ENCODE peak calls at places on chromosomes 16 and 17, in ten cellular contexts. G, M, A, Q, H, U, L, C, Z and B are unnamed samples.

GRCh38 chr17:77453613-77454559 is 313.1 kb downstream of the SEC14L1 start:
- DNase-seq in G (no peak), M (no peak), A (peak; percentile 90), Q (peak; percentile 80), H (no peak), U (no peak), L (no peak), C (peak; percentile 83), Z (no peak), B (peak; percentile 86)

GRCh38 chr17:79612468-79613194 is 1.8 kb upstream of the RBFOX3 start:
- DNase-seq in G (no peak), M (no peak), A (no peak), Q (no peak), H (no peak), U (peak; percentile 81), L (no peak), C (no peak), Z (no peak), B (no peak)

GRCh38 chr17:27817731-27818130 is 17.4 kb upstream of the NOS2 start:
- DNase-seq in G (no peak), M (no peak), A (no peak), Q (no peak), H (no peak), U (no peak), L (no peak), C (no peak), Z (no peak), B (peak; percentile 16)

GRCh38 chr16:1188781-1189189 is 35.9 kb downstream of the CACNA1H start:
- DNase-seq in G (peak; percentile 46), M (no peak), A (peak; percentile 32), Q (peak; percentile 79), H (no peak), U (no peak), L (peak; percentile 50), C (no peak), Z (no peak), B (peak; percentile 20)

GRCh38 chr16:28491080-28491969 is 549 bp downstream of the CLN3 start:
- DNase-seq in G (peak; percentile 37), M (no peak), A (peak; percentile 21), Q (no peak), H (peak; percentile 75), U (no peak), L (peak; percentile 43), C (peak; percentile 39), Z (no peak), B (peak; percentile 39)

GRCh38 chr17:11324846-11325420 is 83.9 kb downstream of the SHISA6 start:
- DNase-seq in G (no peak), M (no peak), A (no peak), Q (no peak), H (no peak), U (no peak), L (no peak), C (no peak), Z (no peak), B (no peak)

GRCh38 chr17:19354123-19354522 is 8.4 kb downstream of the B9D1 start:
- DNase-seq in G (no peak), M (peak; percentile 64), A (no peak), Q (no peak), H (no peak), U (no peak), L (no peak), C (no peak), Z (no peak), B (peak; percentile 81)

GRCh38 chr16:87332150-87332549 is 15.0 kb upstream of the C16orf95 start:
- DNase-seq in G (no peak), M (no peak), A (peak; percentile 36), Q (no peak), H (no peak), U (no peak), L (no peak), C (no peak), Z (peak; percentile 52), B (no peak)

GRCh38 chr16:75804368-75804767 is 78.1 kb upstream of the CPHXL start:
- DNase-seq in G (no peak), M (no peak), A (no peak), Q (no peak), H (no peak), U (no peak), L (no peak), C (no peak), Z (no peak), B (no peak)

GRCh38 chr16:75805946-75806345 is 79.7 kb upstream of the CPHXL start:
- DNase-seq in G (no peak), M (no peak), A (no peak), Q (no peak), H (no peak), U (no peak), L (no peak), C (no peak), Z (no peak), B (no peak)

GRCh38 chr16:75806487-75806886 is 80.2 kb upstream of the CPHXL start:
- DNase-seq in G (no peak), M (no peak), A (no peak), Q (no peak), H (no peak), U (no peak), L (no peak), C (no peak), Z (no peak), B (no peak)

GRCh38 chr16:75810998-75811634 is 84.8 kb upstream of the CPHXL start:
- DNase-seq in G (no peak), M (no peak), A (no peak), Q (no peak), H (no peak), U (no peak), L (no peak), C (no peak), Z (no peak), B (no peak)

GRCh38 chr16:75810342-75810741 is 84.1 kb upstream of the CPHXL start:
- DNase-seq in G (no peak), M (no peak), A (no peak), Q (no peak), H (no peak), U (no peak), L (no peak), C (no peak), Z (no peak), B (no peak)
- H3K4me3 ChIP-seq in G (no peak overlapping the region), M (no peak overlapping the region), A (no peak overlapping the region), Q (no peak overlapping the region), H (no peak overlapping the region), U (no peak overlapping the region), L (no peak overlapping the region), C (no peak overlapping the region), Z (no peak overlapping the region), B (no peak overlapping the region)

GRCh38 chr17:18006495-18007239 is 32.3 kb downstream of the ATPAF2 start:
- DNase-seq in G (no peak), M (no peak), A (no peak), Q (no peak), H (no peak), U (no peak), L (no peak), C (no peak), Z (no peak), B (no peak)

GRCh38 chr17:18002171-18002570 is 29.5 kb downstream of the DRC3 start:
- DNase-seq in G (no peak), M (peak; percentile 19), A (no peak), Q (no peak), H (no peak), U (no peak), L (no peak), C (no peak), Z (no peak), B (no peak)

GRCh38 chr17:18004345-18004744 is 31.7 kb downstream of the DRC3 start:
- DNase-seq in G (no peak), M (no peak), A (no peak), Q (no peak), H (no peak), U (no peak), L (no peak), C (no peak), Z (no peak), B (no peak)

GRCh38 chr17:18005496-18005895 is 32.8 kb downstream of the DRC3 start:
- DNase-seq in G (no peak), M (no peak), A (no peak), Q (no peak), H (no peak), U (no peak), L (no peak), C (no peak), Z (no peak), B (no peak)

GRCh38 chr17:18004901-18005305 is 32.2 kb downstream of the DRC3 start:
- DNase-seq in G (no peak), M (no peak), A (no peak), Q (no peak), H (no peak), U (no peak), L (no peak), C (no peak), Z (no peak), B (no peak)
- TF ChIP-seq CTCF in G (peak; percentile 47), M (peak; percentile 12), A (no peak), Q (no peak), H (no peak), U (no peak), L (no peak), C (no peak), Z (no peak), B (peak; percentile 50)

DNA sequence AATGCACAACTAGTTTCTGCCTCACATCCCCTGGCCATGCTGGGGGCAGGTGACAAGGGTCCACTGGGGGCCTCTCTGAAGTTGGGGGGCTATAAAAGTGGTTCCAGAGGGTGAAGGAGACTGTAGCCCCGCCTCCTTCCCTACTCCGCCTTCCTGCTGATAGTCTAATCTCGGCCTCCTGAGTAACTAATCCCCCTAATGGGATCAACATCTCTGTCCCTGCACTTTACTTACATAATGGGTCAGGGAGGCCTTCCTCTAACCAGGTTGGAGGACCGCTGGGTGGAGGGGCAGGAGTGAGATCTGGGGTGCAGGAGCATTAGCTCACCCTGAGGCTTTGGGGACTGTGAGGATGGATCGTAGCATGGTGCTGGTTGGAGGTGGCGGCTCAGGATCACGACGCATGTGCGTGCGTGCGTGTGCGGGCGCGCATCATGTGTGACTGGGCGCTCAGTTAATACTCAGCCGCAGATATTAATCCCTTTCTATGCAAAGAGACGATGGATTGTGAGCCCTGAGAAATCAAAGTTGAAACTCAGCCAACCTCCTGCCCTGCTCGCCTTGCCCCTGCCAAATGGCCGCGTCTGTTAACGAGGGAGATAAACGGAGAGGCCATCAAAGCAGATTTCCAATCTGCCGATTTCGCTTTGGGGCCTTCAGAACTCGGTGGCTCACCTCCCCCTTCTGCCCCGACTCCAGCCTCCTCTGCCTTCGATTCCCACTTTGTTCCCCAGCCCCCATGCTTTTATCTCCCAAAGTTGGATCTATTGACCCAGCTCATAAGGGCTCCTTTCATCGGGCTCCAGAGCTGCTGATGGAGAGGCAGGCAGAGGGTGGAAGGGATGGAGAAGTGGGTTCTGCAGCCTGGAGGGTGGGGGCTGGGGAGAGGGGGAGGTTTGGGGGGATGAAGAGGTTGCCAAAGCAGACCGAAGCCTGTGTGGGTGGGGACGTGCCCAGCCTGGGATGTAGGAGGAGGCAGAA is 107.3 kb downstream of the SDK2 start:
- DNase-seq in G (no peak), M (no peak), A (no peak), Q (no peak), H (no peak), U (no peak), L (no peak), C (no peak), Z (no peak), B (no peak)
- H3K4me3 ChIP-seq in G (no peak overlapping the region), M (no peak overlapping the region), A (no peak overlapping the region), Q (no peak overlapping the region), H (no peak overlapping the region), U (no peak overlapping the region), L (no peak overlapping the region), C (no peak overlapping the region), Z (no peak overlapping the region), B (no peak overlapping the region)

DNA sequence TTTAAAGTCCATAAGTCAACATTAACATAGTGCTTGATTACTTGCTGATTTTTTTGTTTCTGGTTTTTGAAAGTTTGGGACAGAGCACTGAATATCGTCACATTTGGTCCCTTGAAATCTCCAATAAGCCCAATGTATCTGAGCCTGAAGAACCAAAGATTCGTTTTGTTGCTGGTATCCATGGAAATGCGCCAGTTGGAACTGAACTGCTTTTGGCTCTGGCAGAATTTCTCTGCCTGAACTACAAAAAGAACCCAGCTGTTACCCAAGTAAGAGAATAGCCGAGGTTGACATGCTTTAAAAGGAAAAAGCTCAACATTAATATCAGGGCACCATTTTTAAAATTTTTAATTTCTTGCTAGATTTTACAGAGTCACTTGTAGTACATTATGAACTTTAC is 27.7 kb upstream of the GOSR1 start:
- DNase-seq in G (peak; percentile 8), M (no peak), A (no peak), Q (no peak), H (peak; percentile 70), U (peak; percentile 52), L (peak; percentile 36), C (no peak), Z (no peak), B (no peak)
- TF ChIP-seq CTCF in G (no peak), M (no peak), A (no peak), Q (no peak), H (no peak), U (no peak), L (no peak), C (no peak), Z (no peak), B (no peak)